ENCODE peak calls at places on chromosomes 16 and 17, in seven cellular contexts. J is psoas muscle, D is tibial artery, E is heart right ventricle, Y is aorta, M is HCT116, C is IMR-90. A is an unnamed sample.

GRCh38 chr17:50949128-50950001 is 83.2 kb upstream of the TOB1 start:
- DNase-seq in D (no peak), J (peak; percentile 47), Y (peak; percentile 67), M (no peak), C (no peak), E (no peak), A (no peak)

GRCh38 chr17:67293251-67294203 is 48.5 kb upstream of the HELZ start:
- DNase-seq in C (peak; percentile 29), E (peak; percentile 53), D (peak; percentile 65), Y (peak; percentile 80), M (peak; percentile 69), J (peak; percentile 55), A (peak; percentile 74)

GRCh38 chr17:56976941-56977570 is 875 bp upstream of the SCPEP1 start:
- DNase-seq in E (peak; percentile 11), C (no peak), Y (no peak), D (no peak), J (no peak), M (no peak), A (no peak)

GRCh38 chr17:35799942-35800341 is 4.5 kb upstream of the MMP28 start:
- DNase-seq in Y (peak; percentile 89), C (no peak), J (peak; percentile 57), M (no peak), E (peak; percentile 86), D (peak; percentile 49), A (peak; percentile 83)

GRCh38 chr17:31254654-31255053 is 42.4 kb downstream of the OMG start:
- DNase-seq in E (no peak), D (no peak), M (no peak), Y (no peak), J (no peak), C (no peak), A (no peak)

GRCh38 chr17:81028506-81028858 is 6.5 kb upstream of the BAIAP2 start:
- DNase-seq in M (no peak), D (no peak), C (no peak), E (no peak), Y (no peak), J (peak; percentile 10), A (no peak)

GRCh38 chr16:51540259-51540658 is 389.2 kb upstream of the SALL1 start:
- DNase-seq in C (peak; percentile 29), D (no peak), J (no peak), Y (no peak), M (no peak), E (no peak), A (no peak)

GRCh38 chr17:21353326-21354010 is 22.7 kb upstream of the KCNJ12 start:
- DNase-seq in J (no peak), M (no peak), C (no peak), Y (peak; percentile 64), D (peak; percentile 64), E (no peak), A (no peak)

GRCh38 chr16:68257906-68258800 is 6.2 kb upstream of the SLC7A6 start:
- DNase-seq in J (no peak), D (no peak), E (no peak), C (peak; percentile 38), M (no peak), Y (peak; percentile 83), A (peak; percentile 66)

GRCh38 chr16:86885139-86885538 is 306.8 kb downstream of the FOXL1 start:
- DNase-seq in M (no peak), J (no peak), E (no peak), C (no peak), D (no peak), Y (no peak), A (no peak)

DNA sequence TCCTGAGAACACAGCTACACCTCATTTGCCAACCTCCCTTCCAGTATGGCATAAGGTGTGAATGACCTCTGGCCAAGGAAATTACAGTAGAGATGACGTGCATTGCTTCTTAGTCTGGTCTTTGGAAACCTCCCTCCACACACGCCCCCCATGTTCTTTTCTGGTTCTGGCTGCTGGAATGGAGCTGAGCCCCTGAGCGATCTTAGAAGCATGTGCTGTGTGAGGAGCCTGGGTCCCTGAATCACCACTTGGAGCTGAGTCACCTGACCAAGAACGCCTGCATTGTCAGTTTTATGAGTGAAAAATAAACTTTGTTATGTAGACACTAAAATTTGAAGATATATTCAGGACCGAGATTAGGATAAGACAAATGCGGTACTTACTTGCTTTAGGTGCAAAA is 51.4 kb downstream of the HS3ST3A1 start:
- DNase-seq in M (no peak), C (peak; percentile 67), Y (no peak), J (no peak), E (no peak), D (no peak), A (no peak)
- H3K4me3 ChIP-seq in M (no peak overlapping the region), C (no peak overlapping the region), Y (no peak overlapping the region), J (no peak overlapping the region), E (no peak overlapping the region), D (no peak overlapping the region), A (no peak overlapping the region)

DNA sequence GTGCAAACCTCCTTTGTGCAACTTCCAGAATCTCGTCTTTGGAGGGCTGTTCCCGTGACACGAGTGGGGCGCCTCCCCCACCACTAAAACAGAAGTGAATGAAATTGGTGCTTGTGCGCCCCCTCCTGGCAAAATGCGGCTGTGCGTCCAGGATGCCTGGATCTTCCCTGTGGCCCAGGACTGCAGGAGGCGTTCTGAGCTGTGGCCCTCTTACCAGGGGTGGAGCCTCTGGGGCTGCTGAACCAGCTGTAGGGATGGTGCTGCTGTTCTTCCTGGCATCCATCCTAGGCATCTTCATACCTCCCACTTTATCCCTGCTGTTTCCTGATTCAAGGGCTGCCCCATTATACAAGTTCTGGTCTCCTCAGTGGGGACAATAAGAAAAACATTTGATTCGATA is 18.5 kb upstream of the NAGLU start:
- DNase-seq in M (peak; percentile 56), J (peak; percentile 84), D (peak; percentile 91), E (peak; percentile 90), C (peak; percentile 92), Y (peak; percentile 94), A (peak; percentile 91)
- H3K4me3 ChIP-seq in M (no peak overlapping the region), J (no peak overlapping the region), D (no peak overlapping the region), E (no peak overlapping the region), C (no peak overlapping the region), Y (no peak overlapping the region), A (no peak overlapping the region)

GRCh38 chr17:46836500-46836899 is 14.9 kb upstream of the WNT9B start:
- DNase-seq in J (no peak), M (no peak), C (no peak), D (no peak), Y (no peak), E (no peak), A (no peak)

GRCh38 chr17:46837521-46837920 is 13.9 kb upstream of the WNT9B start:
- DNase-seq in D (no peak), Y (no peak), E (no peak), C (no peak), M (no peak), J (no peak), A (no peak)

GRCh38 chr17:46842835-46843234 is 8.5 kb upstream of the WNT9B start:
- DNase-seq in J (no peak), Y (no peak), D (no peak), E (no peak), C (no peak), M (peak; percentile 33), A (no peak)

GRCh38 chr17:46839211-46839610 is 12.2 kb upstream of the WNT9B start:
- DNase-seq in D (no peak), Y (no peak), E (no peak), C (no peak), J (no peak), M (no peak), A (no peak)

GRCh38 chr17:46841561-46842379 is 9.6 kb upstream of the WNT9B start:
- DNase-seq in J (no peak), C (no peak), D (no peak), M (no peak), Y (no peak), E (no peak), A (no peak)
- H3K4me3 ChIP-seq in J (no peak overlapping the region), C (peak overlapping the region; percentile 15), D (no peak overlapping the region), M (no peak overlapping the region), Y (no peak overlapping the region), E (no peak overlapping the region), A (no peak overlapping the region)

DNA sequence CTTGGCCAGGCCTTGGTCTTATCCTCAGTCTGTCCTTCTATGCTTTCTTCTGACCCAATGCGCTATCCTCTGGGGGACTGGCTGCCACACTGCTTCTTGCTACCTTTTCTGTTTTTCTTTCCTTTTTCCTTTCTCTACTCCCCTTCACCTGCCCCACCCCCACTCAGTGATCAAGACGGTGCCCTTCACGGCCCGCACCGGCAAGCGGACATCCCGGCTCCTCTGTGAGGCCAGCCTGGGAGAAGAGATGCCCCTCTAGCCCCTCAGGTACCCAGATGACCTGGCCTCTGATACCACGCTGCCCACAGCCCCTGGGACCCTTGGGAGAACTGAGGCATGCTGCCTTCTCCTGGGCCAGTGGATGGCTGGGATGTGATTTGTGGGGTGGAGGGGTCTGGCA is 15.6 kb downstream of the SPATA32 start:
- DNase-seq in M (no peak), J (no peak), Y (peak; percentile 74), D (no peak), C (no peak), E (no peak), A (no peak)
- H3K4me3 ChIP-seq in M (peak overlapping the region; percentile 95), J (no peak overlapping the region), Y (no peak overlapping the region), D (no peak overlapping the region), C (no peak overlapping the region), E (no peak overlapping the region), A (no peak overlapping the region)

DNA sequence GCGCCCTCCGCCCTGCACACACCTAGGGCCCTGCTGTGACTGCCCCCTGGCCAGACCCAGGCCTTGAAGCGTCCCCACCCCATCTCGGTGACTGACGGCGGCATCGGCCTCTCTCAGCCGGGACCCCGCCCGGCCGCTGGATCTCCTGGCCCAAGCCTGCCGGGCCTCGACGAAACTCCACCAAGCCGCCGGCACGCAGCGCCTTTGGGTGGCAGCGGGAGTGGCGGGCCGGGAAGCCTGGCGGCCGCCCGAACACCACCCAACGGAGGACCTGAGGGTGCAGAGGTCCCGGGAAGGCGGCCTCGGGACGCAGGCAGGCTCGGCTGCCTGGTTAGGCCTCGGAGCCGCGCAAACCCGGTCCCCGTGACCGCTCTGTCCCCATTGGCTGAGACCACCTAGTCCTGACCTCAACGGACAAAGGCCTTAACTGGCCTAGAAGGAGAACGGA is 12.0 kb upstream of the TMEM97 start:
- DNase-seq in M (no peak), D (no peak), E (no peak), C (no peak), J (no peak), Y (peak; percentile 63), A (no peak)
- H3K4me3 ChIP-seq in M (no peak overlapping the region), D (no peak overlapping the region), E (no peak overlapping the region), C (no peak overlapping the region), J (no peak overlapping the region), Y (no peak overlapping the region), A (no peak overlapping the region)

GRCh38 chr16:8583199-8583598 is 7.1 kb downstream of the TMEM114 start:
- DNase-seq in E (no peak), Y (no peak), D (no peak), M (no peak), C (peak; percentile 66), J (no peak), A (no peak)
- H3K4me3 ChIP-seq in E (no peak overlapping the region), Y (no peak overlapping the region), D (no peak overlapping the region), M (no peak overlapping the region), C (no peak overlapping the region), J (no peak overlapping the region), A (no peak overlapping the region)

A was measured in transverse colon.